ENCODE peak calls at places on chromosomes 5 and 9, in nine cellular contexts. G is sciatic nerve; U is Caki2; X is astrocyte; R is activated CD4-positive, alpha-beta T cell treated with anti-CD3 and anti-CD28 coated beads, Interleukin-2, amount 50 U/mL, for 4 hours; F is AG09309; K is GM20000; I is NCI-H2171; D is iPS-NIHi11. H is an unnamed sample.

GRCh38 chr5:67102708-67103107 is 93.9 kb downstream of the CD180 start:
- DNase-seq in I (no peak), X (no peak), G (no peak), F (no peak), U (no peak), K (no peak), R (no peak), D (no peak), H (no peak)

GRCh38 chr9:133886563-133887501 is 105.3 kb downstream of the VAV2 start:
- DNase-seq in D (no peak), R (no peak), X (no peak), I (no peak), G (no peak), U (no peak), F (no peak), K (no peak), H (no peak)

GRCh38 chr9:123168526-123168925 is 99.9 kb downstream of the STRBP start:
- DNase-seq in F (no peak), X (no peak), U (no peak), K (no peak), I (no peak), R (no peak), G (no peak), D (peak), H (no peak)

GRCh38 chr5:173745123-173745522 is 128.7 kb upstream of the BOD1 start:
- DNase-seq in K (no peak), F (no peak), R (no peak), G (no peak), D (no peak), I (no peak), X (no peak), U (no peak), H (no peak)

GRCh38 chr5:1733369-1733768 is 66.3 kb downstream of the MRPL36 start:
- DNase-seq in F (no peak), U (no peak), X (no peak), K (no peak), G (peak), D (no peak), I (no peak), R (no peak), H (no peak)

GRCh38 chr5:139659673-139660072 is 11.5 kb downstream of the CXXC5 start:
- DNase-seq in F (no peak), D (no peak), I (no peak), G (no peak), X (no peak), R (no peak), U (no peak), K (no peak), H (no peak)

GRCh38 chr9:6902423-6902822 is 144.7 kb downstream of the KDM4C start:
- DNase-seq in F (no peak), R (no peak), K (no peak), D (no peak), X (peak), U (peak), G (no peak), I (no peak), H (peak)

GRCh38 chr9:105447386-105447813 is 434 bp upstream of the FSD1L start:
- DNase-seq in I (peak), X (no peak), D (no peak), K (no peak), F (no peak), U (no peak), G (no peak), R (no peak), H (no peak)

GRCh38 chr5:117947121-117947520 is 1041.2 kb downstream of the DTWD2 start:
- DNase-seq in R (no peak), D (no peak), X (no peak), K (no peak), F (no peak), U (no peak), G (no peak), I (no peak), H (no peak)

GRCh38 chr5:138391859-138392386 is 39.4 kb downstream of the KDM3B start:
- DNase-seq in G (no peak), U (no peak), X (no peak), K (no peak), D (no peak), F (no peak), I (no peak), R (no peak), H (no peak)

GRCh38 chr5:74798977-74799911 is 32.2 kb downstream of the NSA2 start:
- DNase-seq in G (no peak), K (no peak), D (no peak), X (peak), R (no peak), I (no peak), U (peak), F (no peak), H (no peak)

GRCh38 chr5:59418766-59419165 is 474.8 kb downstream of the PDE4D start:
- DNase-seq in I (no peak), R (no peak), U (no peak), D (no peak), K (no peak), F (no peak), G (no peak), X (no peak), H (no peak)

GRCh38 chr5:54186912-54187445 is 123.4 kb downstream of the ARL15 start:
- DNase-seq in G (no peak), D (no peak), R (no peak), U (no peak), I (no peak), X (no peak), K (no peak), F (no peak), H (no peak)

GRCh38 chr5:153467546-153467945 is 22.9 kb upstream of the GRIA1 start:
- DNase-seq in I (no peak), G (no peak), X (no peak), K (no peak), U (no peak), R (no peak), D (no peak), F (no peak), H (no peak)

GRCh38 chr5:143106175-143106574 is 297.3 kb downstream of the NR3C1 start:
- DNase-seq in R (no peak), G (no peak), F (peak), I (peak), X (peak), K (no peak), U (peak), D (peak), H (peak)

GRCh38 chr9:21802418-21803000 is at the start of gene MTAP:
- DNase-seq in R (peak), I (peak), X (peak), F (no peak), U (peak), K (peak), D (peak), G (peak), H (peak)

GRCh38 chr9:90894956-90895687 is 93.5 kb downstream of the SYK start:
- DNase-seq in X (no peak), K (no peak), I (no peak), F (no peak), G (no peak), D (peak), U (no peak), R (no peak), H (no peak)

GRCh38 chr5:174997688-174998087 is 273.3 kb downstream of the MSX2 start:
- DNase-seq in K (no peak), F (no peak), D (no peak), R (no peak), G (no peak), X (no peak), U (no peak), I (no peak), H (no peak)

H was measured in AG10803.